ENCODE peak calls at places on chromosome 6, in ten cellular contexts. S is OCI-LY7; Q is aorta; M is heart left ventricle; C is H9; J is CD4-positive, alpha-beta T cell; A is substantia nigra; L is foreskin keratinocyte; V is psoas muscle; Y is sigmoid colon. F is an unnamed sample.

GRCh38 chr6:3382399-3383279 is 74.2 kb downstream of the SLC22A23 start:
- DNase-seq in S (no peak), Q (no peak), M (no peak), C (no peak), J (no peak), A (no peak), L (peak; percentile 57), V (no peak), Y (no peak), F (peak; percentile 74)

GRCh38 chr6:130293800-130294199 is 71.0 kb upstream of the SAMD3 start:
- DNase-seq in S (peak; percentile 53), Q (no peak), M (no peak), C (peak; percentile 72), J (no peak), A (no peak), L (peak; percentile 26), V (no peak), Y (no peak), F (peak; percentile 28)

GRCh38 chr6:85126448-85127178 is 323.3 kb upstream of the NT5E start:
- DNase-seq in S (peak; percentile 8), Q (peak; percentile 85), M (peak; percentile 34), C (peak; percentile 89), J (no peak), A (peak; percentile 1), L (no peak), V (peak; percentile 18), Y (no peak), F (peak; percentile 33)

GRCh38 chr6:111810321-111811235 is 62.7 kb downstream of the FYN start:
- DNase-seq in S (no peak), Q (no peak), M (no peak), C (no peak), J (no peak), A (no peak), L (no peak), V (no peak), Y (no peak), F (no peak)

GRCh38 chr6:45054610-45055009 is 273.5 kb upstream of the RUNX2 start:
- DNase-seq in S (no peak), Q (no peak), M (no peak), C (no peak), J (no peak), A (no peak), L (no peak), V (no peak), Y (no peak), F (no peak)

GRCh38 chr6:140609956-140610355 is 1235.5 kb upstream of the CITED2 start:
- DNase-seq in S (no peak), Q (no peak), M (no peak), C (no peak), J (no peak), A (no peak), L (no peak), V (no peak), Y (no peak), F (no peak)

GRCh38 chr6:108782231-108783041 is 65.8 kb upstream of the ARMC2 start:
- DNase-seq in S (peak; percentile 80), Q (peak; percentile 93), M (peak; percentile 84), C (peak; percentile 89), J (peak; percentile 74), A (peak; percentile 32), L (peak; percentile 74), V (peak; percentile 81), Y (peak; percentile 93), F (peak; percentile 90)

GRCh38 chr6:134797400-134798113 is 152.3 kb downstream of the ALDH8A1 start:
- DNase-seq in S (no peak), Q (no peak), M (peak; percentile 52), C (no peak), J (no peak), A (no peak), L (no peak), V (no peak), Y (no peak), F (no peak)

DNA sequence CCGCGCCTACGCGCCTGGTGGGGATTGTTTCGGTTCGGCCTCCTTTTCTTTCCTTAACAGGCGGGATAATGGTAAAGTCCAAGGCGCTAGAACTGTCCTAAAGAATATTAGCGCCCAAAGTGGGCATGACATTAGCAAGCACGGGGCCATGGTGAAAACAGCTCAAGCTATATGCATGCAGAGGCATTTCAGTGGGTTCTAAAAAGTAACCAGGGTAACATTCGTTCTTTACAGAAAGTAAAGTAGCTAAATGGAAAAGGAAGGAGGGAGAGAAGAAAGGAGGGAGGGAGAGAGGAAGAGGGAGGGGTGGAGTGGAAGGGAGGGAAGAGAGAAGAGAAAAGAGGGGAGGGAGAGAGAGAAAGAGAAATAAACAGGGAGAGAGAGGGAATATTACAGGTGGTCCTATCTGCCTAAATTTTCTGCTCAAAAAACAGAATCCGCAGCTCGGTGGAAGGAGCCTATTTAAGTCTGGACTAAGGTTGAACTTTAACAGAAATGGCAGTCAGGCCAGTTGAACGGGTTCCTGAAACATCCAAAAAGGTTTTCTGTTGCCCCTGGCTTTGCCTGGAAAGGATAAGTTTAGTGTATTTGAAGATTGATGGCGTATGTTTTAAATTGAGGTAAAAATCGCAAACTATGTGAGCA is 2.0 kb downstream of the TFAP2B start:
- DNase-seq in S (no peak), Q (no peak), M (no peak), C (no peak), J (no peak), A (no peak), L (no peak), V (no peak), Y (no peak), F (no peak)
- H3K27ac ChIP-seq in S (no peak overlapping the region), Q (no peak overlapping the region), M (no peak overlapping the region), C (no peak overlapping the region), J (no peak overlapping the region), A (no peak overlapping the region), L (peak overlapping the region; percentile 82), V (no peak overlapping the region), Y (no peak overlapping the region), F (no peak overlapping the region)

DNA sequence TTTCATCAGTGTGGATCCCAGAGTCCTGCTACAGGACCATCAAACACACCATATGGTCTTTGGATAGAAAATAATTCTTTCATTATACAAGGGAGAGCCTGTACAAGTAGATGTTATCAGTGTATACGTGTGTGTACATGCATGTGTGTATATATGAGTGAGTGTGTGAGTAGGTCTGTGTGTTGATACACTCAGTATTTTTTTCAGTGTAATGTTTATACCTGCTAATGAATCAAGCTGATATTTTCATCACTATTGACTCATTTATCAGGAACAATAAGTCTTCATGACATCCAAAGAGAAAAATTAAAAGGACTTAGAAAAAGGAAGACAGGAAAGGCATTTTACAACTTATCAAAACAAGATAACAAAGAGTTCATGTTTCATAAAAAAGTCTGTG is 66.5 kb downstream of the EPM2A start:
- DNase-seq in S (no peak), Q (no peak), M (no peak), C (no peak), J (no peak), A (no peak), L (peak; percentile 32), V (no peak), Y (no peak), F (no peak)
- H3K27ac ChIP-seq in S (no peak overlapping the region), Q (no peak overlapping the region), M (no peak overlapping the region), C (no peak overlapping the region), J (no peak overlapping the region), A (no peak overlapping the region), L (peak overlapping the region; percentile 1), V (no peak overlapping the region), Y (no peak overlapping the region), F (no peak overlapping the region)

GRCh38 chr6:162998777-162999176 is 271.0 kb downstream of the PACRG start:
- DNase-seq in S (no peak), Q (no peak), M (no peak), C (no peak), J (no peak), A (no peak), L (no peak), V (no peak), Y (no peak), F (no peak)

GRCh38 chr6:163001341-163001740 is 273.6 kb downstream of the PACRG start:
- DNase-seq in S (no peak), Q (no peak), M (no peak), C (no peak), J (no peak), A (no peak), L (peak; percentile 10), V (no peak), Y (no peak), F (no peak)

DNA sequence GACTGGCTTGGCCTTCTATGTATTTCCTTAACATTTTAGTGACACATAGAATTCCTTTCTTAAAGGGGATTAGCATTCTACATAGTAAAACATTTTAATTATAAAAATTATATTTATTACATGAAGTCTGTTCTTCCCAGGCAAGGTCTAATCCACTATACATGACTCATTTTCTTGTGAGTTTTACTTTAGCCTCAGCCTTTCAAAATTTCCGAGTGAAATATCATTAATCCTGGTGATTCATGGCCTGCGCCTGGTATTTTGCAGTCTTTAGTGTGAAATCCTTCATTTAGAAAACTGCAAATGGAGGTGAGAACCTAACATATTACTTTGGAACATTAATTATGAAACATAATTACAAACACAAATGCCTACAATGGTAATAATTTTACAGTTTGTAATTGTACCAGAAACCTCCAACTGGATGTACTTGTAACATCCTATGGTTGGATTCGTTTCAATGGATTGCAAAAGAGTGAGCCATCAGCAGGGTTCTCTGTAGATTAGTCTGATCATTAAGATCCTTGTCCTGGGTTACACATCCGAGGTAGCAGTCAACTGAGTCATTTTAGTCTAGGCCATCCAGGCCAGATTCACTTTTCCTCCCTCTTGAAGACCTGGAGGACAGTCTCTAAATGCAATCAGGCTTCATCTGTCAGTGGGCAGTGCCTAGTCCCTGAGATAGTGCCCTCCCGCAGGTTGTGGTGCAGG is 272.0 kb downstream of the PACRG start:
- DNase-seq in S (no peak), Q (no peak), M (no peak), C (no peak), J (no peak), A (no peak), L (peak; percentile 15), V (no peak), Y (no peak), F (no peak)
- H3K27ac ChIP-seq in S (no peak overlapping the region), Q (no peak overlapping the region), M (no peak overlapping the region), C (no peak overlapping the region), J (no peak overlapping the region), A (no peak overlapping the region), L (no peak overlapping the region), V (no peak overlapping the region), Y (no peak overlapping the region), F (no peak overlapping the region)

GRCh38 chr6:128630213-128630612 is 109.8 kb upstream of the PTPRK start:
- DNase-seq in S (no peak), Q (no peak), M (no peak), C (no peak), J (no peak), A (no peak), L (peak; percentile 24), V (no peak), Y (no peak), F (no peak)
- H3K27ac ChIP-seq in S (no peak overlapping the region), Q (no peak overlapping the region), M (peak overlapping the region; percentile 27), C (no peak overlapping the region), J (no peak overlapping the region), A (no peak overlapping the region), L (no peak overlapping the region), V (no peak overlapping the region), Y (no peak overlapping the region), F (no peak overlapping the region)

GRCh38 chr6:39927159-39927558 is 7.1 kb downstream of the MOCS1 start:
- DNase-seq in S (no peak), Q (no peak), M (no peak), C (no peak), J (no peak), A (no peak), L (peak; percentile 12), V (no peak), Y (no peak), F (no peak)
- H3K27ac ChIP-seq in S (no peak overlapping the region), Q (no peak overlapping the region), M (no peak overlapping the region), C (no peak overlapping the region), J (no peak overlapping the region), A (peak overlapping the region; percentile 66), L (no peak overlapping the region), V (peak overlapping the region; percentile 94), Y (no peak overlapping the region), F (no peak overlapping the region)

GRCh38 chr6:19731286-19731685 is 105.9 kb upstream of the ID4 start:
- DNase-seq in S (no peak), Q (no peak), M (no peak), C (no peak), J (no peak), A (no peak), L (peak; percentile 37), V (no peak), Y (no peak), F (no peak)
- H3K27ac ChIP-seq in S (no peak overlapping the region), Q (no peak overlapping the region), M (no peak overlapping the region), C (no peak overlapping the region), J (no peak overlapping the region), A (no peak overlapping the region), L (peak overlapping the region; percentile 56), V (no peak overlapping the region), Y (no peak overlapping the region), F (no peak overlapping the region)